ENCODE peak calls at places on chromosome 16, in eight cellular contexts. E, W, G, O, T, B, Y and N are unnamed samples.

GRCh38 chr16:85309656-85310587 is 197.7 kb upstream of the CIBAR2 start:
- DNase-seq in E (peak; percentile 77), W (peak; percentile 43), G (no peak), O (peak; percentile 12), T (peak; percentile 28), B (peak; percentile 40), Y (no peak), N (no peak)

GRCh38 chr16:55257971-55258613 is 65.9 kb upstream of the IRX6 start:
- DNase-seq in E (peak; percentile 86), W (peak; percentile 25), G (peak; percentile 19), O (peak; percentile 11), T (peak; percentile 55), B (peak; percentile 11), Y (peak; percentile 48), N (peak; percentile 12)

GRCh38 chr16:56812884-56813283 is 52.1 kb upstream of the SLC12A3 start:
- DNase-seq in E (no peak), W (no peak), G (no peak), O (no peak), T (no peak), B (no peak), Y (peak; percentile 54), N (no peak)

GRCh38 chr16:4370570-4371480 is 823 bp upstream of the VASN start:
- DNase-seq in E (no peak), W (no peak), G (no peak), O (no peak), T (no peak), B (no peak), Y (no peak), N (no peak)

GRCh38 chr16:17339764-17340541 is 130.8 kb downstream of the XYLT1 start:
- DNase-seq in E (no peak), W (no peak), G (peak; percentile 16), O (no peak), T (no peak), B (no peak), Y (no peak), N (no peak)

GRCh38 chr16:72963921-72964320 is 84.0 kb downstream of the ZFHX3 start:
- DNase-seq in E (no peak), W (no peak), G (no peak), O (no peak), T (no peak), B (no peak), Y (no peak), N (no peak)

GRCh38 chr16:78606572-78606971 is 507.1 kb downstream of the WWOX start:
- DNase-seq in E (peak; percentile 43), W (no peak), G (no peak), O (no peak), T (no peak), B (no peak), Y (no peak), N (no peak)

GRCh38 chr16:68992521-68992920 is 112.9 kb upstream of the HAS3 start:
- DNase-seq in E (no peak), W (no peak), G (peak; percentile 59), O (no peak), T (no peak), B (no peak), Y (peak; percentile 42), N (peak; percentile 45)

GRCh38 chr16:72109300-72109699 is 15.7 kb downstream of the DHX38 start:
- DNase-seq in E (no peak), W (no peak), G (no peak), O (no peak), T (no peak), B (no peak), Y (no peak), N (no peak)

GRCh38 chr16:12796498-12796897 is 7.2 kb downstream of the CPPED1 start:
- DNase-seq in E (no peak), W (no peak), G (no peak), O (no peak), T (no peak), B (no peak), Y (no peak), N (peak; percentile 74)

GRCh38 chr16:8798174-8798527 is 512 bp downstream of the PMM2 start:
- DNase-seq in E (no peak), W (no peak), G (peak; percentile 43), O (no peak), T (no peak), B (no peak), Y (peak; percentile 37), N (no peak)

GRCh38 chr16:30535777-30536190 is 1.1 kb upstream of the ZNF747 start:
- DNase-seq in E (peak; percentile 87), W (peak; percentile 76), G (peak; percentile 83), O (peak; percentile 47), T (peak; percentile 70), B (peak; percentile 56), Y (peak; percentile 74), N (no peak)

GRCh38 chr16:66551362-66551761 is 1.0 kb upstream of the CKLF start:
- DNase-seq in E (peak; percentile 65), W (peak; percentile 78), G (peak; percentile 72), O (peak; percentile 32), T (peak; percentile 63), B (peak; percentile 50), Y (no peak), N (no peak)

GRCh38 chr16:57614546-57615343 is 13.7 kb upstream of the ADGRG1 start:
- DNase-seq in E (no peak), W (no peak), G (no peak), O (no peak), T (peak; percentile 76), B (no peak), Y (no peak), N (no peak)

GRCh38 chr16:544517-544916 is 15.7 kb upstream of the PRR35 start:
- DNase-seq in E (no peak), W (no peak), G (no peak), O (no peak), T (no peak), B (no peak), Y (no peak), N (no peak)

GRCh38 chr16:58563235-58563634 is 47.9 kb downstream of the SETD6 start:
- DNase-seq in E (no peak), W (no peak), G (peak; percentile 8), O (no peak), T (no peak), B (no peak), Y (peak; percentile 53), N (peak; percentile 11)

GRCh38 chr16:2008631-2009301 is 855 bp downstream of the ZNF598 start:
- DNase-seq in E (no peak), W (peak; percentile 34), G (no peak), O (no peak), T (peak; percentile 67), B (no peak), Y (no peak), N (no peak)